ENCODE peak calls at places on chromosomes 11 and 22, in eight cellular contexts. I, W, H, N, X, R, B and Y are unnamed samples.

GRCh38 chr11:2072551-2073261 is 66.5 kb downstream of the IGF2 start:
- DNase-seq in X (no peak), B (no peak), W (no peak), I (no peak), R (no peak), N (no peak), H (no peak), Y (no peak)

GRCh38 chr11:78025378-78025777 is 2.3 kb upstream of the KCTD14 start:
- DNase-seq in X (no peak), I (no peak), N (no peak), B (no peak), R (no peak), W (no peak), H (no peak), Y (no peak)

GRCh38 chr11:58286249-58286648 is 18.2 kb upstream of the OR10W1 start:
- DNase-seq in N (peak; percentile 29), X (no peak), R (no peak), I (peak; percentile 39), H (no peak), W (peak; percentile 54), B (peak; percentile 8), Y (peak; percentile 18)

GRCh38 chr11:69372589-69373250 is 78.8 kb downstream of the MYEOV start:
- DNase-seq in I (no peak), W (no peak), H (no peak), X (no peak), B (no peak), R (no peak), N (no peak), Y (no peak)

GRCh38 chr22:28547132-28547842 is 132.4 kb downstream of the TTC28 start:
- DNase-seq in W (no peak), I (peak; percentile 64), H (no peak), N (no peak), R (no peak), X (no peak), B (no peak), Y (no peak)

GRCh38 chr11:58498464-58498863 is 9.4 kb downstream of the OR5B21 start:
- DNase-seq in R (no peak), H (no peak), N (no peak), X (no peak), B (no peak), W (no peak), I (no peak), Y (no peak)

GRCh38 chr11:79440451-79441158 is at the start of gene TENM4:
- DNase-seq in B (peak; percentile 45), I (peak; percentile 78), X (peak; percentile 68), R (no peak), N (peak; percentile 50), W (no peak), H (no peak), Y (no peak)

GRCh38 chr11:63911440-63911839 is 5.5 kb downstream of the RCOR2 start:
- DNase-seq in R (no peak), W (no peak), N (no peak), X (no peak), B (no peak), H (no peak), I (no peak), Y (no peak)

GRCh38 chr11:76313913-76314740 is 66.8 kb downstream of the THAP12 start:
- DNase-seq in N (peak; percentile 74), B (no peak), W (no peak), H (no peak), X (no peak), R (no peak), I (no peak), Y (no peak)

GRCh38 chr11:11582261-11582701 is 39.5 kb downstream of the GALNT18 start:
- DNase-seq in X (no peak), B (no peak), R (no peak), I (no peak), H (no peak), W (no peak), N (no peak), Y (no peak)

GRCh38 chr11:28629235-28629634 is 521.0 kb downstream of the METTL15 start:
- DNase-seq in I (no peak), H (no peak), R (no peak), W (no peak), X (no peak), N (no peak), B (no peak), Y (no peak)

GRCh38 chr11:94184861-94185260 is 56.2 kb downstream of the PANX1 start:
- DNase-seq in H (no peak), N (no peak), W (no peak), B (no peak), X (no peak), R (no peak), I (no peak), Y (no peak)

GRCh38 chr11:104653011-104653806 is 245.1 kb downstream of the CASP12 start:
- DNase-seq in H (no peak), X (no peak), W (no peak), R (no peak), N (no peak), I (peak; percentile 3), B (no peak), Y (no peak)

GRCh38 chr11:1749787-1750351 is 526 bp downstream of the IFITM10 start:
- DNase-seq in B (no peak), W (no peak), X (peak; percentile 61), R (no peak), N (no peak), H (peak; percentile 59), I (peak; percentile 86), Y (no peak)

GRCh38 chr22:29029202-29030000 is 32.2 kb downstream of the C22orf31 start:
- DNase-seq in R (no peak), H (no peak), I (no peak), X (no peak), N (no peak), W (no peak), B (no peak), Y (no peak)

GRCh38 chr22:29205598-29206371 is at the start of gene EMID1:
- DNase-seq in B (peak; percentile 59), X (no peak), H (no peak), I (peak; percentile 59), W (no peak), N (peak; percentile 85), R (no peak), Y (peak; percentile 86)

GRCh38 chr11:2567026-2567671 is 122.3 kb downstream of the KCNQ1 start:
- DNase-seq in W (peak; percentile 48), N (no peak), R (no peak), I (no peak), B (no peak), X (peak; percentile 50), H (no peak), Y (no peak)

GRCh38 chr11:69040581-69041260 is 8.0 kb upstream of the TPCN2 start:
- DNase-seq in I (no peak), R (no peak), N (no peak), B (no peak), X (no peak), H (no peak), W (no peak), Y (no peak)

GRCh38 chr11:46560300-46561025 is 33.4 kb downstream of the AMBRA1 start:
- DNase-seq in N (no peak), H (no peak), I (peak; percentile 27), R (no peak), W (no peak), B (no peak), X (no peak), Y (no peak)